ENCODE peak calls at places on chromosomes 13 and 19, in seven cellular contexts. One of them, this sample, is unnamed.

GRCh38 chr13:38849316-38849715 is 141.3 kb downstream of the STOML3 start:
- DNase-seq in effector memory CD4-positive, alpha-beta T cell: no peak
- DNase-seq in RPMI8226: no peak
- DNase-seq in RCC 7860: peak; percentile 59
- DNase-seq in SK-N-SH: no peak
- DNase-seq in cerebellar nuclear complex: no peak
- DNase-seq in stomach: no peak
- DNase-seq in this sample: no peak

GRCh38 chr19:48390188-48391099 is 907 bp downstream of the KDELR1 start:
- DNase-seq in effector memory CD4-positive, alpha-beta T cell: no peak
- DNase-seq in RPMI8226: peak; percentile 68
- DNase-seq in RCC 7860: peak; percentile 15
- DNase-seq in SK-N-SH: peak; percentile 84
- DNase-seq in cerebellar nuclear complex: no peak
- DNase-seq in stomach: peak; percentile 70
- DNase-seq in this sample: peak; percentile 51

GRCh38 chr19:46241676-46242075 is 12.1 kb downstream of the IGFL1 start:
- DNase-seq in effector memory CD4-positive, alpha-beta T cell: no peak
- DNase-seq in RPMI8226: no peak
- DNase-seq in RCC 7860: no peak
- DNase-seq in SK-N-SH: no peak
- DNase-seq in cerebellar nuclear complex: no peak
- DNase-seq in stomach: no peak
- DNase-seq in this sample: no peak

GRCh38 chr13:112891477-112892401 is 77.3 kb upstream of the MCF2L start:
- DNase-seq in effector memory CD4-positive, alpha-beta T cell: no peak
- DNase-seq in RPMI8226: peak; percentile 14
- DNase-seq in RCC 7860: no peak
- DNase-seq in SK-N-SH: no peak
- DNase-seq in cerebellar nuclear complex: no peak
- DNase-seq in stomach: peak; percentile 40
- DNase-seq in this sample: no peak

GRCh38 chr19:36973021-36973843 is 57.1 kb downstream of the ZNF568 start:
- DNase-seq in effector memory CD4-positive, alpha-beta T cell: peak; percentile 39
- DNase-seq in RPMI8226: peak; percentile 29
- DNase-seq in RCC 7860: no peak
- DNase-seq in SK-N-SH: peak; percentile 97
- DNase-seq in cerebellar nuclear complex: peak; percentile 19
- DNase-seq in stomach: peak; percentile 78
- DNase-seq in this sample: peak; percentile 61

GRCh38 chr19:7743425-7743841 is 3.9 kb downstream of the CD209 start:
- DNase-seq in effector memory CD4-positive, alpha-beta T cell: no peak
- DNase-seq in RPMI8226: peak; percentile 52
- DNase-seq in RCC 7860: no peak
- DNase-seq in SK-N-SH: no peak
- DNase-seq in cerebellar nuclear complex: no peak
- DNase-seq in stomach: no peak
- DNase-seq in this sample: no peak

GRCh38 chr13:43397110-43397509 is 373.7 kb downstream of the DNAJC15 start:
- DNase-seq in effector memory CD4-positive, alpha-beta T cell: no peak
- DNase-seq in RPMI8226: no peak
- DNase-seq in RCC 7860: no peak
- DNase-seq in SK-N-SH: no peak
- DNase-seq in cerebellar nuclear complex: no peak
- DNase-seq in stomach: no peak
- DNase-seq in this sample: peak; percentile 41

GRCh38 chr13:30835442-30835841 is 70.6 kb upstream of the MEDAG start:
- DNase-seq in effector memory CD4-positive, alpha-beta T cell: no peak
- DNase-seq in RPMI8226: peak; percentile 73
- DNase-seq in RCC 7860: no peak
- DNase-seq in SK-N-SH: no peak
- DNase-seq in cerebellar nuclear complex: no peak
- DNase-seq in stomach: no peak
- DNase-seq in this sample: peak; percentile 50

GRCh38 chr13:111115841-111116500 is 861 bp downstream of the ARHGEF7 start:
- DNase-seq in effector memory CD4-positive, alpha-beta T cell: no peak
- DNase-seq in RPMI8226: no peak
- DNase-seq in RCC 7860: no peak
- DNase-seq in SK-N-SH: peak; percentile 80
- DNase-seq in cerebellar nuclear complex: no peak
- DNase-seq in stomach: no peak
- DNase-seq in this sample: peak; percentile 87

GRCh38 chr13:98488736-98489135 is 88.2 kb downstream of the STK24 start:
- DNase-seq in effector memory CD4-positive, alpha-beta T cell: no peak
- DNase-seq in RPMI8226: peak; percentile 86
- DNase-seq in RCC 7860: no peak
- DNase-seq in SK-N-SH: no peak
- DNase-seq in cerebellar nuclear complex: no peak
- DNase-seq in stomach: no peak
- DNase-seq in this sample: no peak

GRCh38 chr13:101751488-101751887 is 299.0 kb downstream of the ITGBL1 start:
- DNase-seq in effector memory CD4-positive, alpha-beta T cell: no peak
- DNase-seq in RPMI8226: peak; percentile 64
- DNase-seq in RCC 7860: no peak
- DNase-seq in SK-N-SH: peak; percentile 31
- DNase-seq in cerebellar nuclear complex: no peak
- DNase-seq in stomach: no peak
- DNase-seq in this sample: peak; percentile 58

GRCh38 chr13:21619633-21620220 is 15.8 kb upstream of the MICU2 start:
- DNase-seq in effector memory CD4-positive, alpha-beta T cell: no peak
- DNase-seq in RPMI8226: no peak
- DNase-seq in RCC 7860: no peak
- DNase-seq in SK-N-SH: no peak
- DNase-seq in cerebellar nuclear complex: no peak
- DNase-seq in stomach: no peak
- DNase-seq in this sample: no peak

GRCh38 chr13:113794764-113795173 is 35.7 kb downstream of the TMEM255B start:
- DNase-seq in effector memory CD4-positive, alpha-beta T cell: no peak
- DNase-seq in RPMI8226: no peak
- DNase-seq in RCC 7860: no peak
- DNase-seq in SK-N-SH: no peak
- DNase-seq in cerebellar nuclear complex: no peak
- DNase-seq in stomach: no peak
- DNase-seq in this sample: no peak

GRCh38 chr13:21175656-21176194 is 627 bp downstream of the SKA3 start:
- DNase-seq in effector memory CD4-positive, alpha-beta T cell: no peak
- DNase-seq in RPMI8226: no peak
- DNase-seq in RCC 7860: no peak
- DNase-seq in SK-N-SH: peak; percentile 7
- DNase-seq in cerebellar nuclear complex: no peak
- DNase-seq in stomach: no peak
- DNase-seq in this sample: no peak

GRCh38 chr19:29206453-29206852 is 6.5 kb downstream of the UQCRFS1 start:
- DNase-seq in effector memory CD4-positive, alpha-beta T cell: no peak
- DNase-seq in RPMI8226: no peak
- DNase-seq in RCC 7860: no peak
- DNase-seq in SK-N-SH: no peak
- DNase-seq in cerebellar nuclear complex: no peak
- DNase-seq in stomach: no peak
- DNase-seq in this sample: no peak

GRCh38 chr19:13037161-13037560 is 41.9 kb downstream of the NFIX start:
- DNase-seq in effector memory CD4-positive, alpha-beta T cell: no peak
- DNase-seq in RPMI8226: no peak
- DNase-seq in RCC 7860: peak; percentile 82
- DNase-seq in SK-N-SH: no peak
- DNase-seq in cerebellar nuclear complex: no peak
- DNase-seq in stomach: no peak
- DNase-seq in this sample: peak; percentile 85

GRCh38 chr13:41706189-41706588 is 248.8 kb downstream of the RGCC start:
- DNase-seq in effector memory CD4-positive, alpha-beta T cell: no peak
- DNase-seq in RPMI8226: no peak
- DNase-seq in RCC 7860: no peak
- DNase-seq in SK-N-SH: no peak
- DNase-seq in cerebellar nuclear complex: no peak
- DNase-seq in stomach: no peak
- DNase-seq in this sample: no peak

GRCh38 chr19:4431808-4432674 is 25.6 kb downstream of the UBXN6 start:
- DNase-seq in effector memory CD4-positive, alpha-beta T cell: no peak
- DNase-seq in RPMI8226: no peak
- DNase-seq in RCC 7860: no peak
- DNase-seq in SK-N-SH: no peak
- DNase-seq in cerebellar nuclear complex: no peak
- DNase-seq in stomach: no peak
- DNase-seq in this sample: no peak

GRCh38 chr13:92097337-92097903 is 699.0 kb downstream of the GPC5 start:
- DNase-seq in effector memory CD4-positive, alpha-beta T cell: no peak
- DNase-seq in RPMI8226: no peak
- DNase-seq in RCC 7860: no peak
- DNase-seq in SK-N-SH: no peak
- DNase-seq in cerebellar nuclear complex: no peak
- DNase-seq in stomach: no peak
- DNase-seq in this sample: no peak

GRCh38 chr13:98749501-98749900 is 3.0 kb downstream of the SLC15A1 start:
- DNase-seq in effector memory CD4-positive, alpha-beta T cell: no peak
- DNase-seq in RPMI8226: no peak
- DNase-seq in RCC 7860: no peak
- DNase-seq in SK-N-SH: no peak
- DNase-seq in cerebellar nuclear complex: no peak
- DNase-seq in stomach: no peak
- DNase-seq in this sample: peak; percentile 83

GRCh38 chr19:56113071-56113632 is 7.9 kb downstream of the ZNF787 start:
- DNase-seq in effector memory CD4-positive, alpha-beta T cell: no peak
- DNase-seq in RPMI8226: no peak
- DNase-seq in RCC 7860: no peak
- DNase-seq in SK-N-SH: no peak
- DNase-seq in cerebellar nuclear complex: no peak
- DNase-seq in stomach: no peak
- DNase-seq in this sample: no peak

GRCh38 chr19:46990998-46991676 is 28.5 kb upstream of the NPAS1 start:
- DNase-seq in effector memory CD4-positive, alpha-beta T cell: peak; percentile 30
- DNase-seq in RPMI8226: peak; percentile 64
- DNase-seq in RCC 7860: peak; percentile 61
- DNase-seq in SK-N-SH: peak; percentile 85
- DNase-seq in cerebellar nuclear complex: no peak
- DNase-seq in stomach: peak; percentile 80
- DNase-seq in this sample: peak; percentile 94

GRCh38 chr19:45125975-45126493 is 33.1 kb downstream of the PPP1R37 start:
- DNase-seq in effector memory CD4-positive, alpha-beta T cell: peak; percentile 16
- DNase-seq in RPMI8226: peak; percentile 67
- DNase-seq in RCC 7860: peak; percentile 53
- DNase-seq in SK-N-SH: peak; percentile 68
- DNase-seq in cerebellar nuclear complex: no peak
- DNase-seq in stomach: peak; percentile 87
- DNase-seq in this sample: peak; percentile 42

GRCh38 chr19:48445256-48445605 is 552 bp upstream of the GRWD1 start:
- DNase-seq in effector memory CD4-positive, alpha-beta T cell: no peak
- DNase-seq in RPMI8226: peak; percentile 64
- DNase-seq in RCC 7860: peak; percentile 65
- DNase-seq in SK-N-SH: peak; percentile 90
- DNase-seq in cerebellar nuclear complex: no peak
- DNase-seq in stomach: no peak
- DNase-seq in this sample: peak; percentile 96

GRCh38 chr13:24187185-24187584 is 26.7 kb downstream of the SPATA13 start:
- DNase-seq in effector memory CD4-positive, alpha-beta T cell: no peak
- DNase-seq in RPMI8226: no peak
- DNase-seq in RCC 7860: no peak
- DNase-seq in SK-N-SH: no peak
- DNase-seq in cerebellar nuclear complex: no peak
- DNase-seq in stomach: no peak
- DNase-seq in this sample: peak; percentile 15

GRCh38 chr13:65417953-65418352 is 1812.2 kb downstream of the PCDH9 start:
- DNase-seq in effector memory CD4-positive, alpha-beta T cell: no peak
- DNase-seq in RPMI8226: no peak
- DNase-seq in RCC 7860: no peak
- DNase-seq in SK-N-SH: no peak
- DNase-seq in cerebellar nuclear complex: no peak
- DNase-seq in stomach: no peak
- DNase-seq in this sample: no peak

GRCh38 chr13:30033681-30034447 is 183.4 kb upstream of the UBL3 start:
- DNase-seq in effector memory CD4-positive, alpha-beta T cell: no peak
- DNase-seq in RPMI8226: no peak
- DNase-seq in RCC 7860: peak; percentile 29
- DNase-seq in SK-N-SH: no peak
- DNase-seq in cerebellar nuclear complex: no peak
- DNase-seq in stomach: no peak
- DNase-seq in this sample: peak; percentile 95

This sample was measured in fibroblast of the aortic adventitia.